ENCODE peak calls at places on chromosomes 13 and 19, in eight cellular contexts. E, Z, I, K, V, R, S and U are unnamed samples.

GRCh38 chr19:55386515-55386947 is 799 bp downstream of the RPL28 start:
- DNase-seq in E (no peak), Z (no peak), I (no peak), K (no peak), V (no peak), R (no peak), S (no peak), U (no peak)

GRCh38 chr13:44181938-44182337 is 191.7 kb upstream of the SERP2 start:
- DNase-seq in E (no peak), Z (no peak), I (no peak), K (no peak), V (no peak), R (no peak), S (no peak), U (no peak)

GRCh38 chr13:94586371-94586770 is 9.6 kb downstream of the TGDS start:
- DNase-seq in E (no peak), Z (no peak), I (no peak), K (no peak), V (no peak), R (no peak), S (no peak), U (no peak)

GRCh38 chr13:43522788-43523187 is 264.0 kb downstream of the ENOX1 start:
- DNase-seq in E (no peak), Z (no peak), I (no peak), K (no peak), V (peak; percentile 26), R (no peak), S (no peak), U (no peak)

GRCh38 chr13:91381371-91381770 is 17.1 kb upstream of the GPC5 start:
- DNase-seq in E (no peak), Z (no peak), I (no peak), K (no peak), V (peak; percentile 28), R (peak; percentile 23), S (no peak), U (no peak)

GRCh38 chr13:114020750-114021463 is 47.0 kb upstream of the C13orf46 start:
- DNase-seq in E (no peak), Z (no peak), I (peak; percentile 7), K (no peak), V (no peak), R (no peak), S (no peak), U (no peak)

GRCh38 chr19:29628661-29629385 is 22.7 kb downstream of the POP4 start:
- DNase-seq in E (no peak), Z (peak; percentile 17), I (no peak), K (no peak), V (no peak), R (no peak), S (no peak), U (no peak)

GRCh38 chr19:6318772-6319171 is 14.6 kb downstream of the ACER1 start:
- DNase-seq in E (no peak), Z (no peak), I (no peak), K (no peak), V (peak; percentile 10), R (no peak), S (no peak), U (no peak)

GRCh38 chr13:78121459-78122348 is 203.1 kb upstream of the EDNRB start:
- DNase-seq in E (peak; percentile 44), Z (no peak), I (no peak), K (peak; percentile 42), V (peak; percentile 70), R (peak; percentile 73), S (peak; percentile 52), U (no peak)

GRCh38 chr19:6402834-6403608 is 10.1 kb upstream of the GTF2F1 start:
- DNase-seq in E (no peak), Z (no peak), I (no peak), K (no peak), V (peak; percentile 52), R (peak; percentile 68), S (no peak), U (no peak)

GRCh38 chr13:111183959-111184684 is 69.0 kb downstream of the ARHGEF7 start:
- DNase-seq in E (no peak), Z (no peak), I (no peak), K (no peak), V (no peak), R (no peak), S (no peak), U (no peak)

GRCh38 chr19:12801466-12802266 is at the start of the genes PRDX2 and THSD8:
- DNase-seq in E (peak; percentile 72), Z (peak; percentile 87), I (peak; percentile 86), K (peak; percentile 85), V (peak; percentile 65), R (peak; percentile 92), S (peak; percentile 90), U (peak; percentile 70)

GRCh38 chr13:38340624-38341023 is 9.0 kb upstream of the UFM1 start:
- DNase-seq in E (no peak), Z (no peak), I (no peak), K (no peak), V (no peak), R (no peak), S (no peak), U (no peak)

GRCh38 chr13:73767747-73768315 is 366.4 kb downstream of the KLF12 start:
- DNase-seq in E (no peak), Z (no peak), I (no peak), K (no peak), V (no peak), R (no peak), S (peak; percentile 74), U (no peak)

GRCh38 chr19:55197531-55197930 is 11.8 kb downstream of the PTPRH start:
- DNase-seq in E (no peak), Z (no peak), I (no peak), K (no peak), V (no peak), R (peak; percentile 2), S (no peak), U (no peak)

GRCh38 chr13:43305416-43305815 is 282.0 kb downstream of the DNAJC15 start:
- DNase-seq in E (no peak), Z (no peak), I (no peak), K (no peak), V (peak; percentile 49), R (no peak), S (no peak), U (no peak)

GRCh38 chr19:15196683-15197005 is 4.2 kb downstream of the NOTCH3 start:
- DNase-seq in E (no peak), Z (no peak), I (no peak), K (no peak), V (no peak), R (no peak), S (no peak), U (no peak)

GRCh38 chr19:9645466-9645865 is 24.4 kb upstream of the ZNF561 start:
- DNase-seq in E (no peak), Z (no peak), I (no peak), K (no peak), V (no peak), R (no peak), S (no peak), U (no peak)

GRCh38 chr19:6044056-6044805 is 66.1 kb downstream of the RFX2 start:
- DNase-seq in E (no peak), Z (no peak), I (no peak), K (no peak), V (no peak), R (no peak), S (peak; percentile 41), U (no peak)

DNA sequence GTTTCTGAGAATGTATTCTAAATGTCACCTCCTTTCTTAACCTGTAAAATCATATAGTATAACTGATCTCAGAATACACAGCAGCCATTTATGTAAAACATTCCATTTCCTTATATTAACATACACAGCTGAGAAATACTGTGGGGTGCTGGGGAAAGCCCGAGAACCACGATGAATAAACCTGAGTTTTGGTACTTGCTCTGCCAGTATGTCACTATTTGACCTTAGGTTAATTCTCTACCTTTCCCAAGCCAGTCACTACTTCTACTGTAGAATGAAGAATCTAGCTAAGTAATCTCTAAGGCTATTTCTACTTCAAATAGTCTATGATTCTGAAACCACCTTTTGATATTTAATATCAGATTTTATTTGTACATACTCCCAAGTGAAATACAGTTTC is 173.7 kb downstream of the TBC1D4 start:
- DNase-seq in E (no peak), Z (no peak), I (no peak), K (no peak), V (peak; percentile 21), R (no peak), S (no peak), U (no peak)
- H3K4me1 ChIP-seq in E (no peaks in the 10 kb centered on the region), Z (no peaks in the 10 kb centered on the region), I (peaks cover 5% of the 10 kb centered on the region), K (peaks cover 8% of the 10 kb centered on the region), V (peaks cover 2% of the 10 kb centered on the region), R (no peaks in the 10 kb centered on the region), S (no peaks in the 10 kb centered on the region), U (no peaks in the 10 kb centered on the region)

GRCh38 chr19:52653161-52653560 is 15.0 kb upstream of the ZNF83 start:
- DNase-seq in E (no peak), Z (no peak), I (no peak), K (no peak), V (no peak), R (no peak), S (no peak), U (no peak)
- H3K36me3 ChIP-seq in E (no peaks in the 10 kb centered on the region), Z (peaks cover 40% of the 10 kb centered on the region), I (no peaks in the 10 kb centered on the region), K (peaks cover 52% of the 10 kb centered on the region), V (peaks cover 23% of the 10 kb centered on the region), R (no peaks in the 10 kb centered on the region), S (peaks cover 96% of the 10 kb centered on the region), U (peaks cover 22% of the 10 kb centered on the region)

DNA sequence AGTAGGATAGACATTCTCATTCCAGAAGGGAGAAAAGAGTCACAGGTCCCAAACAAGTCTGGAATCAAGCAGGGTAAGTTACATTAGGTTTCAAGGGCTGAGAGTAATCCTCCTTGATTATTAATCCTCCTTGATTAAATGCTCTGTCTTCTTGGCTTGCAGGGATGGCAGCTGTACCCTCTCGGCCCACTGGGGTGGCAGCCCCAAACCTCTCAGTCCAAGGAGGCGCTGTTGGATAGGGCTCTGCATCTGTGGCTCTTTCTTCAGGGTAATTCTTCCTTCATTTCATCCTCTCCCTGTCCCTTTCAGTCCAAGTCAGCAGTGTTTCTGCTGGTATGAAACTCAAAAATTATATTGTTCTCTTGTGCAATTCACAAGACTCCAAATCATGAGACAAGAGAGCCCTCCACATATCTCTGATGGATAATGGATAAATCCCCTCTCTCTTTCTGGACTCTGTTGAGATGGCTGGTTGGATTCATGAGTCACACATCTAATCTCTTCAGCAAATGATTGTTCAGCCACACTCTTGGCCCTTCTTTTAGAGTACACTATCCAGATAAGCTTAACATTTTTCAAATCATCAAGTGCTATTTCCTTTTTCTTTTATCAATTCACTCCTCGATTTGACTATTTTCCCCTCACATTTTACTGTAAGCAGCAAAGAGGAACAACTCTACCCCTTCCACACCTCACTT is 323.7 kb upstream of the HTR2A start:
- DNase-seq in E (no peak), Z (no peak), I (no peak), K (no peak), V (peak; percentile 23), R (no peak), S (no peak), U (no peak)
- TF ChIP-seq CTCF in E (no peak), Z (no peak), I (no peak), K (no peak), V (no peak), R (no peak), S (peak; percentile 54), U (no peak)

DNA sequence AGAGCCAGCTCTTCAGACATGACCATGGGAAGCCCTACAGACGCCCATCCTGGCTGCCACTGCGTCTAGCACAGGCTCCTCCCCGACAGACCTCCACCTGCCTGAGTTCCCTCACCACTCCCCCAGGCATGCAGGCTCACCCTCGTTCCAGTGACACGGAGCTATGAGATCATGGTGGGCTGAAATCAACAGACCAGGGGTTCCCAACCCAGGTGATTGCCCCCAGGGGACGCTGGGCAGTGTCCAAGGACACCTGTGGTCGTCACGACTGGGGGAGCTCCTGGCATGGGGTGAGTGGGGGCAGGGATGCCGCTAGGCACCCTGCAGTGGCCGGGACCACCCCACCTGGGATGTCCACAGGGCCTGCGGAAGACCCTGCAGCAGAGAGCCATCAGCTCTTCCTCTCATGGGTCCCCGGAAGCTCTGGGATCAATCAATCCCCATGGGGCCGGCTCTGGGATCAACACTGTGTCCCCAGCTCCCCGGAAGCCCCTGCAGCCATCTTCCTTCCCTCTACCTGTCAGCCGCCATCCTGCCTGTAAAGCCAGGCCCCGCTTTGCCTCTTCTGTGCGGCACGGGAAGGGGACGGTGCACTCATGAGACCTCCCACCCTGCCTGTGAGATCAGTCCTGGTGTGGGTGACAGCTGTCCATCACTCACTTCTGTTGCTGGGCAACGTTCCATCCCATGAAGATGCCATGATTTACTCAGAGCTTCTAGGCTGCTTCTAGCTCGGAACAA is 12.8 kb upstream of the MADCAM1 start:
- DNase-seq in E (no peak), Z (no peak), I (no peak), K (no peak), V (no peak), R (no peak), S (no peak), U (no peak)
- H3K4me1 ChIP-seq in E (no peaks in the 10 kb centered on the region), Z (peaks cover 7% of the 10 kb centered on the region), I (no peaks in the 10 kb centered on the region), K (peaks cover 12% of the 10 kb centered on the region), V (no peaks in the 10 kb centered on the region), R (peaks cover 10% of the 10 kb centered on the region), S (no peaks in the 10 kb centered on the region), U (no peaks in the 10 kb centered on the region)